ENCODE peak calls at places on chromosome 21, in five cellular contexts. B, R, K, A and Q are unnamed samples.

GRCh38 chr21:30129246-30129645 is 37.4 kb downstream of the CLDN17 start:
- DNase-seq in B (no peak), R (no peak), K (no peak), A (no peak), Q (no peak)

GRCh38 chr21:36422279-36423098 is 37.3 kb downstream of the CHAF1B start:
- DNase-seq in B (peak), R (peak), K (peak), A (peak), Q (peak)

GRCh38 chr21:40381111-40381510 is 465.8 kb downstream of the DSCAM start:
- DNase-seq in B (no peak), R (no peak), K (no peak), A (no peak), Q (no peak)

GRCh38 chr21:41957991-41958766 is 4.4 kb upstream of the C2CD2 start:
- DNase-seq in B (peak), R (peak), K (peak), A (peak), Q (peak)

GRCh38 chr21:42524341-42525227 is 10.9 kb downstream of the SLC37A1 start:
- DNase-seq in B (no peak), R (peak), K (peak), A (no peak), Q (peak)

GRCh38 chr21:36693144-36694040 is 5.5 kb upstream of the SIM2 start:
- DNase-seq in B (no peak), R (no peak), K (no peak), A (no peak), Q (no peak)

GRCh38 chr21:34698270-34699015 is 29.6 kb downstream of the CLIC6 start:
- DNase-seq in B (no peak), R (no peak), K (no peak), A (no peak), Q (no peak)

GRCh38 chr21:39188521-39189139 is 5.4 kb upstream of the PSMG1 start:
- DNase-seq in B (no peak), R (no peak), K (no peak), A (no peak), Q (peak)

GRCh38 chr21:36549470-36549869 is 69.5 kb upstream of the CLDN14 start:
- DNase-seq in B (no peak), R (no peak), K (no peak), A (no peak), Q (no peak)

GRCh38 chr21:17491716-17492414 is 21.0 kb upstream of the CXADR start:
- DNase-seq in B (peak), R (no peak), K (peak), A (no peak), Q (peak)

GRCh38 chr21:39029086-39029772 is 154.0 kb downstream of the PSMG1 start:
- DNase-seq in B (no peak), R (peak), K (peak), A (no peak), Q (no peak)

GRCh38 chr21:42375966-42376337 is 9.6 kb upstream of the TFF1 start:
- DNase-seq in B (no peak), R (no peak), K (no peak), A (no peak), Q (no peak)

GRCh38 chr21:41479686-41480085 is 28.3 kb downstream of the TMPRSS2 start:
- DNase-seq in B (no peak), R (no peak), K (no peak), A (no peak), Q (no peak)

GRCh38 chr21:16954787-16955186 is 558.1 kb upstream of the CXADR start:
- DNase-seq in B (no peak), R (no peak), K (no peak), A (no peak), Q (no peak)

GRCh38 chr21:17610862-17611261 is 1.8 kb downstream of the BTG3 start:
- DNase-seq in B (peak), R (peak), K (peak), A (peak), Q (peak)

GRCh38 chr21:35050348-35051286 is 1.5 kb upstream of the RUNX1 start:
- DNase-seq in B (no peak), R (no peak), K (no peak), A (no peak), Q (no peak)

GRCh38 chr21:40422851-40423635 is 423.9 kb downstream of the DSCAM start:
- DNase-seq in B (no peak), R (peak), K (no peak), A (no peak), Q (no peak)

GRCh38 chr21:34852438-34852837 is 183.6 kb downstream of the CLIC6 start:
- DNase-seq in B (no peak), R (no peak), K (peak), A (no peak), Q (no peak)

GRCh38 chr21:25578070-25578961 is 29.0 kb downstream of the MRPL39 start:
- DNase-seq in B (no peak), R (no peak), K (no peak), A (no peak), Q (no peak)

GRCh38 chr21:21163904-21164303 is 165.7 kb downstream of the NCAM2 start:
- DNase-seq in B (peak), R (peak), K (peak), A (peak), Q (peak)

GRCh38 chr21:25639922-25640670 is 1.0 kb downstream of the JAM2 start:
- DNase-seq in B (peak), R (peak), K (no peak), A (peak), Q (peak)

GRCh38 chr21:18161841-18162240 is 82.8 kb upstream of the CHODL start:
- DNase-seq in B (no peak), R (no peak), K (no peak), A (no peak), Q (no peak)

GRCh38 chr21:35026617-35027557 is 22.2 kb downstream of the RUNX1 start:
- DNase-seq in B (peak), R (no peak), K (peak), A (no peak), Q (peak)

GRCh38 chr21:34187935-34188334 is 114.6 kb downstream of the MRPS6 start:
- DNase-seq in B (no peak), R (no peak), K (no peak), A (no peak), Q (peak)

GRCh38 chr21:35859677-35860076 is 200.6 kb downstream of the SETD4 start:
- DNase-seq in B (no peak), R (no peak), K (no peak), A (no peak), Q (no peak)

GRCh38 chr21:35578350-35578782 is 482.0 kb downstream of the SETD4 start:
- DNase-seq in B (no peak), R (no peak), K (peak), A (no peak), Q (no peak)

GRCh38 chr21:34779860-34780259 is 111.1 kb downstream of the CLIC6 start:
- DNase-seq in B (no peak), R (no peak), K (no peak), A (no peak), Q (no peak)

GRCh38 chr21:20998886-20999285 is 677 bp downstream of the NCAM2 start:
- DNase-seq in B (no peak), R (no peak), K (no peak), A (no peak), Q (no peak)

GRCh38 chr21:44919913-44920693 is 596 bp downstream of the ITGB2 start:
- DNase-seq in B (no peak), R (no peak), K (no peak), A (no peak), Q (no peak)
- H3K4me3 ChIP-seq in B (no peak), R (no peak), K (no peak), A (no peak), Q (no peak)

GRCh38 chr21:26883768-26884167 is 38.6 kb upstream of the ADAMTS1 start:
- DNase-seq in B (no peak), R (no peak), K (peak), A (no peak), Q (peak)

GRCh38 chr21:26887241-26887640 is 42.0 kb upstream of the ADAMTS1 start:
- DNase-seq in B (no peak), R (no peak), K (peak), A (no peak), Q (peak)

GRCh38 chr21:26877015-26877414 is 31.8 kb upstream of the ADAMTS1 start:
- DNase-seq in B (no peak), R (no peak), K (no peak), A (no peak), Q (no peak)

GRCh38 chr21:26884436-26884835 is 39.2 kb upstream of the ADAMTS1 start:
- DNase-seq in B (no peak), R (no peak), K (no peak), A (no peak), Q (no peak)

GRCh38 chr21:26881504-26882228 is 36.5 kb upstream of the ADAMTS1 start:
- DNase-seq in B (no peak), R (no peak), K (peak), A (peak), Q (no peak)
- TF ChIP-seq CTCF in B (peak), R (peak), K (peak), A (peak), Q (no peak)

DNA sequence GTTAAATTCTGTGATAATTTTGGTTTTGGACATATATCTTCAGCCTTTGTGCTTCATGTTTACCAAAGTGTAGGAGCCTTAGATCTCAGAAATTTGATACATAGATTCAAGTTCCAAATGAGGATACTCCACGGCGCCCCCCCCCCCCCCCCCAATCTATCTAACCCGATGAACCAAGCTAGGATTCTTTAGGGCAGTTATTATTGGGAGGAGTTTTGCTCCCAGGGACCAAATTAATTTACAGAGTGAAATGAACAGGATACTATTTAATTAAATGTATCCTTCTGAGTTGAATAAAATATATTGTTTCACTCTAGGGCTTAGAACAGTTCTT is 3.2 kb downstream of the USP25 start:
- DNase-seq in B (no peak), R (no peak), K (no peak), A (no peak), Q (no peak)
- H3K4me3 ChIP-seq in B (no peak), R (no peak), K (peak), A (peak), Q (no peak)

DNA sequence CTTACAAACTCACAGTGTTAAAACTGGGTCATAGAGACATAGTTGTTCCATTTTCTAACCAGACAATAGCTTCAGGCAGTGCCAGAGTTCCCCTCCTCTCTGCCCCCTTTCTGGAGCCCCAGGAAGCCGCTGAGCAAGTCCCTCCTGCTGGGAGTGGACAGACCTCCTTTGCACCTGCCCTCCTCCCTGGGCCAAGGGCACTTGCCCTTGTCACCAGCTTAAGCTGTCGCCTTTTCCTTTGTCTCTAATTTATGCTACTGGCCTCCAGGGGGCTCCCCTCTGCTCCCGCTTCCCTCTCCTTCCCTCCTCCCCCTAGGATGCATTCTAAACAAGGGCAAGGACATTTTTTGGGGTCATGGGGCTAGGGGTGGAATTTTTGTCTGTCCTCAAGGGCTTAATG is 182.4 kb downstream of the MIS18A start:
- DNase-seq in B (peak), R (peak), K (no peak), A (peak), Q (no peak)
- TF ChIP-seq CTCF in B (peak), R (peak), K (peak), A (peak), Q (no peak)

GRCh38 chr21:31873275-31873695 is 465 bp downstream of the HUNK start:
- DNase-seq in B (no peak), R (peak), K (no peak), A (no peak), Q (peak)

GRCh38 chr21:31872452-31873274 is at the start of gene HUNK:
- DNase-seq in B (peak), R (peak), K (peak), A (peak), Q (peak)

GRCh38 chr21:31870472-31870871 is 2.3 kb upstream of the HUNK start:
- DNase-seq in B (no peak), R (no peak), K (no peak), A (no peak), Q (no peak)

GRCh38 chr21:31873696-31874599 is 1.1 kb downstream of the HUNK start:
- DNase-seq in B (peak), R (peak), K (no peak), A (peak), Q (peak)

GRCh38 chr21:31872072-31872451 is 758 bp upstream of the HUNK start:
- DNase-seq in B (no peak), R (no peak), K (no peak), A (no peak), Q (no peak)
- H3K4me3 ChIP-seq in B (no peak), R (peak), K (no peak), A (no peak), Q (no peak)

DNA sequence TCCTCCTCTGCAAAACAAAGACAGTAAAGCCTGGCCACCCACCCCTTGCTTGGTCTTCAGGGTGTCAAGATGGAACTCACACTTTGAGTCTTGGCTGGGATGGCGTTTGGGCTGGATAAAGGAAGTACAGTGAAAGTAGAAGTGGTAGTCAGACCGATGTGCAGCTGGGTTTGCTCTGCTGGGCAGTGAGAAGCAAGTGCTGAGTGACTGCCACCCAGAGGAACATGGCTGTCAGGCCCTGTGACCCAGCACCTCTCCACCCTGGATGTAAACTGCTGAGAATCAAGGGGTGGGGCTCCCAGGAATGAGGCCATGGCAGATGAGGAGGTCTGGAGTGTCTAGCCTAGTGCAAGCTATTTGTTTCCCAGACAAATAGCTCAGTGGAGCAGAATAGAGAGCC is 51.2 kb downstream of the POFUT2 start:
- DNase-seq in B (no peak), R (no peak), K (no peak), A (no peak), Q (no peak)
- TF ChIP-seq CTCF in B (no peak), R (peak), K (no peak), A (no peak), Q (no peak)

GRCh38 chr21:46122241-46122671 is 24.3 kb downstream of the COL6A2 start:
- DNase-seq in B (no peak), R (no peak), K (peak), A (no peak), Q (no peak)

GRCh38 chr21:46119565-46120271 is 21.8 kb downstream of the COL6A2 start:
- DNase-seq in B (no peak), R (no peak), K (no peak), A (no peak), Q (no peak)

GRCh38 chr21:46118871-46119564 is 21.1 kb downstream of the COL6A2 start:
- DNase-seq in B (no peak), R (peak), K (no peak), A (no peak), Q (no peak)

GRCh38 chr21:46121286-46122221 is 23.6 kb downstream of the COL6A2 start:
- DNase-seq in B (no peak), R (peak), K (no peak), A (no peak), Q (peak)

DNA sequence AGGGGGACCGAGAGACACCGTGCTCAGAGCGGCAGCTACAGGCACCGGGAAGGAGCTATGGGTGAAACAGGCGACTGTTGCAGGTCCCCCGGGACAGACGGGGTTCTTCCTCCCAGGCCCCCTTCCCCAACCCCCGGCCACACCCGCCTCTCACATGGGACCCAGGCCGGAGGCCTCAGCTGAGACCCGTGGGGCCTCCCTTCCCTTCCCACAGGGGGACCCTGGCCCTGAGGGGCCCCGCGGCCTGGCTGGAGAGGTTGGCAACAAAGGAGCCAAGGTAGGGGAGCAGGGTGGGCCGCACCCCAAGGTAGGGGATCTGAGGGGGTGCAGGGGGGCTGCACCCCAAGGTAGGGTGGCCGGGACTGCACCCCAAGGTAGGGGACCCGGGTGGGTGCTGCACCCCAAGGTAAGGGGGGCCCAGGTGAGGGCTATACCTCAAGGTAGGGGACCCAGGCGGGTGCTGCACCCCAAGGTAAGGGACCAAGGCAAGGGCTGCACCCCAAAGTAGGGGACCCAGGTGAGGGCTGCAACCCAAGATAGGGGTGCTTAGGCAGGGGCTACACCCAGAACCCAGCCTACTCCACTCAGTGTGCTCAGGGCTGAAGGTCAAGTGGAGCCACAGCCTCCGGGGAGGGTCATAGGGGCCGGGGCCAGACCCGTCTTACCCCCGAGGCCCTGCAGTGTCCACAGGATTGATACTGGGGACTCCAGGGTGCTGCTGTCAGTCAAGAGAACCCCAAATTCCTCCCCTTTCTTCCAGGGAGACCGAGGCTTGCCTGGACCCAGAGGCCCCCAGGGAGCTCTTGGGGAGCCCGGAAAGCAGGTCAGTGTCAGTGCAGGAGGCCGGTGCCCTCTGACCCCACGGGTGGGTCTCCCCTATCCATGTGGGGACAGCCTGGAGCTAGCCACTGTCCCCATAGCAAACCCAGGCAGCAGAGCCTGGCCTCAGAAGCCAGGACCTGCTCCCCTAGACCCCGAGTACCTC is 22.7 kb downstream of the COL6A2 start:
- DNase-seq in B (no peak), R (peak), K (no peak), A (no peak), Q (no peak)
- H3K4me3 ChIP-seq in B (no peak), R (no peak), K (no peak), A (no peak), Q (no peak)

DNA sequence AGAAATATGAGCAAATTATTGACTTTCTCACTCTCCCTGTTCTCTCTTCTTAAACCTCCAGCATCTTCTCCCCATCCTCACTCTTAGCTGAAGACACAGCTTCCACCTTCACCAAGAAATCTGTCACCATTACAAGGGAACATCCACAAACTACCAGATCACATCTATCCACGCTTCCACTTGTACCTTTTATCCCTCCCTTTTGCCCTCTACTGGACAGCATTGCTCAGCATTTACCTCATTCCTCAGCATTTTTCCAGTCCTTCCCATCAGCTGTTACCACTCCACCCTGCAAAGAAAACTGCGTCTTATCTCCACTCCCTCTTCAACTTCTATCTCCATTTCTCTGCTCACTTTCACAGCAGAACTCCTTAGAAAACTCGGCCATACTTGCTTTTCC is 42.6 kb downstream of the KCNJ6 start:
- DNase-seq in B (no peak), R (no peak), K (peak), A (no peak), Q (no peak)
- TF ChIP-seq CTCF in B (no peak), R (no peak), K (peak), A (no peak), Q (no peak)

DNA sequence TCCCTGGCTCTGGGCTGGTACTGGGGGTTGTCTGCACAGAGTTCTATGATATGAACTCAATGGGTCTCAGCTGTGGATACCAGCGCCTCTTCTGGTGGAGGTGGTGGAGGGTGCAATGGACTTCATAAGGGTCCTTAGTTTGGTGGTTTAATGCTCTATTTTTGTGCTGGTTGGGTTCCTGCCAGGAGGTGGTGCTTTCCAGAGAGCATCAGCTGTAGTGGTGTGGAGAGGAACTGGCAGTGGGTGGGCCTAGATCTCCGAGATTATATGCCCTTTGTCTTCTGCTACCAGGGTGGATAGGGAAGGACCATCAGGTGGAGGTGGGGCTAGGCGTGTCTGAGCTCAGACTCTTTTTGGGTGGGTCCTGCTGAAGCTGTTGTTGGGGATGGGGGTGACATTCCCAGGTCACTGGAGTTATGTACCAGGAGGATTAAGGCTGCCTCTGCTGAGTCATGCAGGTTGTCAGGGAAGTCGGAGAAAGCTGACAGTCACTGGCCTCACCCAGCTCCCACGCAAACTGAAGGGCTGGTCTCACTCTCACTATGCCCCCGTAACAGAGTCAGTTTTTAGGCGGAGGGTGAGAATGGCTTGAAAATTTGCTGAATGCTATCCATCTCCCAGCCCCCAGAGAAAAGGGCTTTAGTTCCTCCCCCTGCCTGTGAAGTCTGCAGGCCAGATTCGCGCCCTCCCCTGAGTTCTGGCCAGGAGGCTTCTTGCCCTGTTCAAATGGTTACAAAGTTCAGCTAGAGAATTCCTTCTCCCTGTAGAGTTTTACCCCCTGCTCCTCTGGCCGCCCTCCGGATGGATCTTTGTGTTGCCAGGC is 902.9 kb downstream of the LTN1 start:
- DNase-seq in B (no peak), R (no peak), K (no peak), A (no peak), Q (no peak)
- H3K4me3 ChIP-seq in B (no peak), R (no peak), K (no peak), A (no peak), Q (no peak)